ENCODE peak calls at places on chromosomes 5 and 9, in six cellular contexts. V is prostate gland, W is IMR-90, G is GDM1, K is upper lobe of right lung, T is neural progenitor cell. J is an unnamed sample.
A peak's percentile ranks its signal among the peaks of the same experiment; 100 is the strongest.

GRCh38 chr9:113652355-113653152 is 189.0 kb downstream of the RGS3 start:
- DNase-seq in V (no peak), W (no peak), G (no peak), K (peak; percentile 44), T (no peak), J (no peak)

GRCh38 chr5:42374722-42375273 is 48.4 kb upstream of the GHR start:
- DNase-seq in V (no peak), W (no peak), G (no peak), K (no peak), T (no peak), J (no peak)

GRCh38 chr5:74865293-74865798 is 841 bp downstream of the FAM169A start:
- DNase-seq in V (no peak), W (no peak), G (no peak), K (no peak), T (no peak), J (no peak)

GRCh38 chr5:178328826-178329225 is 96.2 kb upstream of the PHYKPL start:
- DNase-seq in V (no peak), W (no peak), G (no peak), K (peak; percentile 19), T (no peak), J (no peak)

GRCh38 chr9:107390319-107390718 is 99.2 kb downstream of the KLF4 start:
- DNase-seq in V (no peak), W (no peak), G (no peak), K (no peak), T (no peak), J (no peak)

GRCh38 chr9:37026085-37026935 is 7.8 kb downstream of the PAX5 start:
- DNase-seq in V (no peak), W (no peak), G (no peak), K (no peak), T (peak; percentile 60), J (no peak)

GRCh38 chr9:110321055-110321454 is 16.6 kb downstream of the TXNDC8 start:
- DNase-seq in V (no peak), W (no peak), G (no peak), K (no peak), T (no peak), J (no peak)

GRCh38 chr5:113896789-113897188 is 383.3 kb downstream of the YTHDC2 start:
- DNase-seq in V (no peak), W (no peak), G (no peak), K (no peak), T (no peak), J (no peak)

GRCh38 chr9:79579624-79580023 is 7.9 kb downstream of the TLE4 start:
- DNase-seq in V (no peak), W (no peak), G (no peak), K (no peak), T (no peak), J (no peak)

GRCh38 chr9:33619666-33620404 is 95.8 kb downstream of the ANKRD18B start:
- DNase-seq in V (no peak), W (peak; percentile 97), G (peak; percentile 42), K (no peak), T (no peak), J (peak; percentile 89)

GRCh38 chr9:124595743-124596142 is 88.5 kb upstream of the NR5A1 start:
- DNase-seq in V (no peak), W (no peak), G (no peak), K (no peak), T (peak; percentile 54), J (no peak)

GRCh38 chr9:14096182-14096922 is 217.6 kb downstream of the NFIB start:
- DNase-seq in V (peak; percentile 40), W (peak; percentile 62), G (no peak), K (no peak), T (peak; percentile 36), J (no peak)

J was measured in HFFc6.